ENCODE peak calls at places on chromosomes 12 and 14, in nine cellular contexts. S is AG10803, V is GM12865, C is stomach, Z is lower lobe of right lung, M is HFF-Myc, X is cardiac muscle cell, R is AG04449, G is adrenal gland. U is an unnamed sample.

GRCh38 chr14:31992051-31992450 is 85.1 kb upstream of the ARHGAP5 start:
- DNase-seq in Z (no peak), X (peak), M (peak), G (no peak), C (no peak), V (no peak), S (peak), R (peak), U (no peak)

GRCh38 chr12:64894827-64895475 is 70.5 kb downstream of the TBC1D30 start:
- DNase-seq in Z (no peak), C (no peak), V (no peak), X (no peak), M (no peak), G (no peak), R (no peak), S (peak), U (no peak)

GRCh38 chr12:52267699-52268098 is 6.7 kb upstream of the KRT86 start:
- DNase-seq in S (no peak), X (no peak), M (no peak), C (no peak), V (no peak), Z (no peak), R (no peak), G (no peak), U (no peak)

GRCh38 chr12:50537538-50537919 is 32.7 kb downstream of the DIP2B start:
- DNase-seq in S (peak), C (no peak), G (no peak), V (no peak), M (no peak), X (no peak), R (no peak), Z (no peak), U (no peak)

GRCh38 chr14:50093496-50093895 is 22.9 kb downstream of the VCPKMT start:
- DNase-seq in Z (no peak), V (no peak), S (no peak), C (no peak), X (no peak), R (no peak), G (no peak), M (no peak), U (no peak)

GRCh38 chr12:41919526-41920305 is 225.0 kb downstream of the GXYLT1 start:
- DNase-seq in M (no peak), V (no peak), R (no peak), C (no peak), Z (no peak), S (no peak), X (no peak), G (no peak), U (no peak)

GRCh38 chr14:52695481-52696091 is at the start of gene ERO1A:
- DNase-seq in S (peak), C (peak), X (peak), V (peak), Z (peak), R (no peak), M (peak), G (peak), U (peak)

GRCh38 chr12:22480016-22480415 is 64.3 kb downstream of the C2CD5 start:
- DNase-seq in Z (no peak), R (no peak), V (no peak), M (no peak), G (no peak), X (peak), C (no peak), S (no peak), U (no peak)

GRCh38 chr12:64680235-64680634 is 69.9 kb downstream of the RASSF3 start:
- DNase-seq in C (no peak), R (no peak), S (no peak), M (no peak), G (no peak), X (no peak), V (no peak), Z (no peak), U (no peak)

GRCh38 chr14:73209943-73210342 is 27.4 kb upstream of the PAPLN start:
- DNase-seq in Z (no peak), M (no peak), V (no peak), X (peak), C (no peak), R (no peak), S (no peak), G (no peak), U (no peak)

GRCh38 chr12:1093166-1093751 is 102.2 kb downstream of the ERC1 start:
- DNase-seq in G (peak), X (peak), S (peak), R (no peak), V (peak), Z (no peak), M (peak), C (no peak), U (peak)

GRCh38 chr14:96723946-96724345 is 73.2 kb upstream of the VRK1 start:
- DNase-seq in Z (no peak), M (no peak), G (no peak), C (no peak), X (no peak), V (no peak), R (no peak), S (no peak), U (no peak)

GRCh38 chr12:46383654-46384450 is 11.3 kb upstream of the SLC38A2 start:
- DNase-seq in R (no peak), C (peak), V (peak), Z (peak), G (peak), X (peak), M (no peak), S (peak), U (peak)

GRCh38 chr12:26520869-26521268 is 312.1 kb downstream of the ITPR2 start:
- DNase-seq in G (no peak), Z (no peak), C (no peak), M (no peak), V (peak), X (no peak), R (no peak), S (no peak), U (no peak)

GRCh38 chr14:68278568-68279436 is 459.2 kb downstream of the RAD51B start:
- DNase-seq in C (no peak), X (peak), R (no peak), Z (no peak), S (peak), V (peak), M (peak), G (no peak), U (no peak)

GRCh38 chr12:3951380-3952135 is 78.4 kb upstream of the PARP11 start:
- DNase-seq in R (no peak), X (no peak), C (no peak), S (no peak), M (no peak), Z (no peak), V (no peak), G (no peak), U (peak)

GRCh38 chr14:39766397-39767000 is 334.3 kb upstream of the FBXO33 start:
- DNase-seq in X (no peak), S (no peak), M (no peak), V (no peak), C (no peak), R (no peak), Z (no peak), G (no peak), U (no peak)
- TF ChIP-seq CTCF in X (no peak), S (no peak), M (no peak), V (no peak), C (no peak), R (no peak), Z (no peak), G (no peak), U (no peak)

DNA sequence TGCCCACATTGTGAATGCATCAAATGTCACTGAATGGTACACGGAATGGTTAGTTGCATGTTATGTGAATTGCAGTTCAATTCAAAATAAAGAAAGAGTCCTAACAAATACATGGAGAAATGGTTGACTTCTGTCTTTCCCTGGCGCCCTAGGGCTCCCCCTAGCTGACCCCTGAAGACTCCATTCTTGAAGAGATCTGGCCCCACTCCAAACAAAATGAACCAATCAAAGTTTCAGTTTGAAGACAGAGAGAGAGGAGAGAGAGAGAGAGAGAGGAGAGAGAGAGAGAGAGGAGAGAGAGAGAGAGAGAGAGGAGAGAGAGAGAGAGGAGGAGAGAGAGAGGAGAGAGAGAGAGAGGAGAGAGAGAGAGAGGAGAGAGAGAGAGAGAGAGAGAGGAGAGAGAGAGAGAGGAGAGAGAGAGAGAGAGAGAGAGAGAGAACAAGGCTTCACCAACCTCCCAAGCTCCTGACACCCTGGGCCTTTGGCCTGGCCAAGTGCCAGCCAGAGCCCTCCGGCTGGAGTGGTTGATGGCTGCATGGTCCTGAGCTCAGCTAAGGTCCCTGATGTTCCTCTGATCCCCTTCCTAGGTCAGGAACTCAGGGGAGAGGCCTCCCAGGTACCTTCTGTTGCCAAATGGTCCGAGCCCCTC is 188.7 kb downstream of the ESRRB start:
- DNase-seq in C (no peak), G (no peak), Z (no peak), R (no peak), X (peak), S (no peak), V (peak), M (no peak), U (no peak)
- TF ChIP-seq CTCF in C (no peak), G (no peak), Z (no peak), R (no peak), X (no peak), S (no peak), V (peak), M (peak), U (no peak)

GRCh38 chr12:106736051-106736957 is 38.2 kb upstream of the RIC8B start:
- DNase-seq in M (no peak), S (no peak), C (no peak), V (peak), G (no peak), Z (no peak), R (no peak), X (no peak), U (peak)
- TF ChIP-seq CTCF in M (no peak), S (no peak), C (no peak), V (peak), G (no peak), Z (no peak), R (no peak), X (no peak), U (no peak)

GRCh38 chr12:57775044-57775443 is 2.6 kb downstream of the EEF1AKMT3 start:
- DNase-seq in X (no peak), C (no peak), S (no peak), Z (no peak), M (no peak), R (no peak), G (no peak), V (no peak), U (no peak)

GRCh38 chr12:57775563-57776246 is 3.3 kb downstream of the EEF1AKMT3 start:
- DNase-seq in M (no peak), V (no peak), R (no peak), G (no peak), S (no peak), C (no peak), X (no peak), Z (no peak), U (no peak)

GRCh38 chr12:57779736-57780135 is 2.9 kb upstream of the TSFM start:
- DNase-seq in V (no peak), Z (no peak), S (no peak), C (no peak), X (no peak), G (no peak), R (no peak), M (no peak), U (no peak)

GRCh38 chr12:57777367-57777766 is 5.0 kb downstream of the EEF1AKMT3 start:
- DNase-seq in M (no peak), C (no peak), X (no peak), V (no peak), S (no peak), R (no peak), G (no peak), Z (no peak), U (no peak)

GRCh38 chr12:57776247-57776587 is 3.8 kb downstream of the EEF1AKMT3 start:
- DNase-seq in X (no peak), S (no peak), G (no peak), Z (no peak), V (no peak), M (no peak), R (no peak), C (no peak), U (no peak)
- TF ChIP-seq CTCF in X (no peak), S (no peak), G (no peak), Z (no peak), V (no peak), M (no peak), R (no peak), C (no peak), U (no peak)

GRCh38 chr12:117171499-117172162 is 18.6 kb downstream of the FBXO21 start:
- DNase-seq in R (no peak), M (no peak), V (no peak), S (no peak), G (no peak), C (no peak), Z (no peak), X (no peak), U (no peak)
- TF ChIP-seq CTCF in R (no peak), M (no peak), V (no peak), S (no peak), G (no peak), C (no peak), Z (no peak), X (no peak), U (no peak)

GRCh38 chr12:131455218-131455506 is 255.7 kb upstream of the SFSWAP start:
- DNase-seq in V (no peak), M (no peak), G (no peak), X (no peak), Z (no peak), C (no peak), S (no peak), R (no peak), U (no peak)

GRCh38 chr12:131455581-131456110 is 255.2 kb upstream of the SFSWAP start:
- DNase-seq in S (no peak), M (no peak), G (no peak), C (peak), X (no peak), Z (no peak), R (no peak), V (no peak), U (no peak)

GRCh38 chr12:131454418-131455217 is 256.3 kb upstream of the SFSWAP start:
- DNase-seq in G (peak), R (no peak), Z (no peak), S (peak), X (peak), M (no peak), C (peak), V (peak), U (peak)

GRCh38 chr12:131449027-131449426 is 261.9 kb upstream of the SFSWAP start:
- DNase-seq in X (no peak), S (no peak), G (no peak), C (no peak), R (no peak), Z (no peak), V (no peak), M (no peak), U (no peak)

DNA sequence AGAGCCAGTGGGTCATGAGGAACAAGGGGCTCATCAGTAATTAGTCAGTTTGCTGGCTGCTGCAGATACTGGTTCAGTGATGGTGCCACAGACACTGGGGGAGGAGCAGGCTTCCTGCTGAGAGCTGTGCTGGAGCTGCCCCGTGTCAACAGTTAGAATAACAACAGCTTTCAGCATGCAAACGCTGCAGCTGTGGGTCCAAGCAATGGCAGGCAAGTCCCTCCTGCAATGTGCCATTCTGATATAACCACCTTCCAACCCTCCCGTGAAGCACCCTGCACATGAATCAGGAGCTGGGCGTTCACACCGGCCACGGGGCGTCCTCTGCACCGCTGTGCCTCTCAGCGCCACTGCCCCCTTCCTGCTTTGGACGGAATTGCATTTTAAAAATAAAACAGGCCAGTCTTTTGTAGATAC is 258.4 kb upstream of the SFSWAP start:
- DNase-seq in V (peak), G (no peak), R (no peak), Z (no peak), X (no peak), C (peak), M (no peak), S (no peak), U (peak)
- TF ChIP-seq CTCF in V (peak), G (peak), R (peak), Z (peak), X (no peak), C (peak), M (no peak), S (no peak), U (peak)

DNA sequence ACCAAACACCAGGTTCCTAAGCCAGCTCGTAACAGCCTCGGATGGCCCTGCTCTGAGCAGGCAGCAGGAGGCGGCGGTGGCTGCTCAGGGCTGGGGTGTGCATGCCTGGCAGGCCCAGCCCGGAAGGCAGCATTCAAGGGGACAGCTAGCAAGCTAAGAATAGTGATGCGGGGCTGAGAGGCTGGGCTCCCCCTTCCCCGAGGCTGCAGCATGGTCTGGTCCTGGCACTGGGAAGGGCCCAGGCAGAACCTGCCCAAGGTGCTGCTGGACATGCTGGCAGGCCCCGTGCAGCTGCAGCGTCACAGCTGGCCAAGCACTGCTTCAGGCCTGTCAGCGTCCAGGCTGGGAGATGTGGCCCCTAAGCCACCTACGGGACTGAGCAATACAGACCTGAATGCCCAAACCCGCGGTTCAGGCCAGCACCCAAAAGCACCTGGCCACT is 26.4 kb upstream of the NUDT14 start:
- DNase-seq in M (no peak), Z (no peak), R (no peak), G (no peak), S (no peak), C (no peak), V (no peak), X (no peak), U (no peak)
- TF ChIP-seq CTCF in M (no peak), Z (no peak), R (peak), G (no peak), S (no peak), C (no peak), V (no peak), X (no peak), U (no peak)